ENCODE peak calls at places on chromosomes 7 and 10, in six cellular contexts. N is fibroblast of mammary gland; U is stimulated activated naive CD8-positive, alpha-beta T cell treated with anti-CD3 and anti-CD28 coated beads, Interleukin-15, amount 100 ng/mL, for 72 hours; J is activated CD8-positive, alpha-beta memory T cell treated with anti-CD3 and anti-CD28 coated beads, Interleukin-2, amount 50 U/mL, for 48 hours; L is AG20443; Z is WERI-Rb-1. T is an unnamed sample.
A peak's percentile ranks its signal among the peaks of the same experiment; 100 is the strongest.

GRCh38 chr10:31004611-31005193 is 27.0 kb downstream of the ZNF438 start:
- DNase-seq in N (peak; percentile 88), U (no peak), J (no peak), L (no peak), Z (no peak), T (no peak)

GRCh38 chr10:18594574-18595156 is 56.7 kb downstream of the NSUN6 start:
- DNase-seq in N (peak; percentile 11), U (no peak), J (no peak), L (peak; percentile 13), Z (peak; percentile 18), T (no peak)

GRCh38 chr10:78779339-78779955 is 289.3 kb upstream of the ZMIZ1 start:
- DNase-seq in N (no peak), U (no peak), J (no peak), L (no peak), Z (no peak), T (no peak)

GRCh38 chr7:27940341-27940740 is 200.4 kb downstream of the TAX1BP1 start:
- DNase-seq in N (no peak), U (no peak), J (no peak), L (no peak), Z (no peak), T (no peak)

GRCh38 chr10:17343118-17343517 is 111.3 kb downstream of the ST8SIA6 start:
- DNase-seq in N (no peak), U (no peak), J (no peak), L (no peak), Z (no peak), T (no peak)

GRCh38 chr7:81244213-81244612 is 325.4 kb upstream of the SEMA3C start:
- DNase-seq in N (peak; percentile 61), U (no peak), J (no peak), L (no peak), Z (peak; percentile 16), T (no peak)

GRCh38 chr10:29559996-29560395 is 74.8 kb downstream of the SVIL start:
- DNase-seq in N (no peak), U (no peak), J (no peak), L (no peak), Z (no peak), T (no peak)

GRCh38 chr10:43138757-43139241 is 554 bp downstream of the CSGALNACT2 start:
- DNase-seq in N (peak; percentile 37), U (peak; percentile 70), J (peak; percentile 81), L (peak; percentile 46), Z (peak; percentile 25), T (no peak)

GRCh38 chr10:58643029-58643428 is 130.4 kb downstream of the BICC1 start:
- DNase-seq in N (no peak), U (no peak), J (no peak), L (no peak), Z (peak; percentile 48), T (no peak)

GRCh38 chr10:61078542-61078941 is 134.6 kb upstream of the RHOBTB1 start:
- DNase-seq in N (peak; percentile 38), U (no peak), J (no peak), L (peak; percentile 44), Z (no peak), T (peak; percentile 0)

GRCh38 chr7:141073173-141073640 is 657 bp upstream of the TMEM178B start:
- DNase-seq in N (peak; percentile 28), U (peak; percentile 40), J (peak; percentile 66), L (peak; percentile 79), Z (peak; percentile 22), T (no peak)

GRCh38 chr10:32577448-32577847 is 131.5 kb downstream of the CCDC7 start:
- DNase-seq in N (peak; percentile 5), U (no peak), J (no peak), L (peak; percentile 8), Z (no peak), T (no peak)

GRCh38 chr7:49623943-49624342 is 149.5 kb upstream of the VWC2 start:
- DNase-seq in N (no peak), U (no peak), J (no peak), L (no peak), Z (no peak), T (no peak)

GRCh38 chr10:74775099-74775498 is 51.3 kb upstream of the KAT6B start:
- DNase-seq in N (no peak), U (no peak), J (no peak), L (no peak), Z (no peak), T (no peak)

GRCh38 chr7:6221340-6222319 is 50.8 kb downstream of the CYTH3 start:
- DNase-seq in N (peak; percentile 32), U (peak; percentile 50), J (no peak), L (no peak), Z (no peak), T (no peak)

GRCh38 chr10:95445837-95446347 is 115.3 kb downstream of the SORBS1 start:
- DNase-seq in N (peak; percentile 83), U (peak; percentile 17), J (no peak), L (peak; percentile 87), Z (peak; percentile 57), T (peak; percentile 43)

GRCh38 chr7:142873281-142873784 is 12.2 kb downstream of the TRPV6 start:
- DNase-seq in N (peak; percentile 11), U (peak; percentile 26), J (peak; percentile 75), L (no peak), Z (peak; percentile 61), T (no peak)

GRCh38 chr7:120985130-120985758 is 3.3 kb upstream of the CPED1 start:
- DNase-seq in N (no peak), U (no peak), J (no peak), L (no peak), Z (no peak), T (no peak)

GRCh38 chr10:72720814-72721665 is 29.1 kb downstream of the MCU start:
- DNase-seq in N (no peak), U (no peak), J (no peak), L (no peak), Z (no peak), T (no peak)

GRCh38 chr7:129431911-129432643 is 2.2 kb upstream of the STRIP2 start:
- DNase-seq in N (no peak), U (no peak), J (no peak), L (peak; percentile 46), Z (peak; percentile 42), T (no peak)

GRCh38 chr7:133570321-133570720 is 317.4 kb downstream of the EXOC4 start:
- DNase-seq in N (peak; percentile 26), U (no peak), J (no peak), L (no peak), Z (no peak), T (no peak)

GRCh38 chr10:63264852-63265617 is 131.9 kb downstream of the NRBF2 start:
- DNase-seq in N (peak; percentile 68), U (no peak), J (no peak), L (peak; percentile 34), Z (peak; percentile 48), T (no peak)

GRCh38 chr10:59337254-59337653 is 25.1 kb downstream of the FAM13C start:
- DNase-seq in N (peak; percentile 79), U (no peak), J (no peak), L (peak; percentile 59), Z (peak; percentile 7), T (no peak)

GRCh38 chr7:78140109-78140508 is 341.5 kb downstream of the PHTF2 start:
- DNase-seq in N (no peak), U (no peak), J (no peak), L (no peak), Z (no peak), T (no peak)

GRCh38 chr10:89837173-89838001 is 136.0 kb downstream of the KIF20B start:
- DNase-seq in N (peak; percentile 16), U (peak; percentile 51), J (peak; percentile 67), L (peak; percentile 43), Z (no peak), T (no peak)

GRCh38 chr10:33746878-33747277 is 412.4 kb upstream of the NRP1 start:
- DNase-seq in N (peak; percentile 14), U (no peak), J (no peak), L (no peak), Z (no peak), T (no peak)

GRCh38 chr10:43198682-43199005 is 60.4 kb downstream of the CSGALNACT2 start:
- DNase-seq in N (no peak), U (no peak), J (no peak), L (no peak), Z (no peak), T (no peak)

GRCh38 chr7:78562191-78562590 is 763.6 kb downstream of the PHTF2 start:
- DNase-seq in N (no peak), U (no peak), J (no peak), L (no peak), Z (no peak), T (no peak)

GRCh38 chr10:33333260-33334169 is 952 bp downstream of the NRP1 start:
- DNase-seq in N (peak; percentile 42), U (peak; percentile 10), J (no peak), L (no peak), Z (no peak), T (no peak)

GRCh38 chr10:5981529-5981928 is 4.2 kb upstream of the IL15RA start:
- DNase-seq in N (no peak), U (no peak), J (no peak), L (no peak), Z (no peak), T (no peak)

GRCh38 chr10:103709341-103709920 is 145.9 kb downstream of the SH3PXD2A start:
- DNase-seq in N (peak; percentile 64), U (no peak), J (no peak), L (peak; percentile 93), Z (no peak), T (no peak)

GRCh38 chr7:44286182-44286617 is 39.2 kb downstream of the CAMK2B start:
- DNase-seq in N (no peak), U (no peak), J (peak; percentile 23), L (no peak), Z (peak; percentile 54), T (no peak)